ENCODE peak calls at places on chromosomes 2 and 18, in seven cellular contexts. I, K, F, O, A, E and Y are unnamed samples.

GRCh38 chr2:102142829-102143449 is 393 bp downstream of the IL1R1 start:
- DNase-seq in F (no peak), E (no peak), A (no peak), I (peak), O (no peak), K (no peak), Y (no peak)

GRCh38 chr2:24509840-24510239 is 18.8 kb downstream of the NCOA1 start:
- DNase-seq in I (no peak), O (no peak), E (no peak), K (peak), F (no peak), A (no peak), Y (no peak)

GRCh38 chr2:226791487-226792081 is 8.0 kb downstream of the IRS1 start:
- DNase-seq in F (peak), A (peak), K (peak), O (peak), E (peak), I (peak), Y (peak)

GRCh38 chr18:9058426-9058825 is 44.1 kb upstream of the NDUFV2 start:
- DNase-seq in A (no peak), O (no peak), I (no peak), F (no peak), E (no peak), K (no peak), Y (no peak)

GRCh38 chr2:70870790-70871189 is 35.2 kb upstream of the CD207 start:
- DNase-seq in F (no peak), K (no peak), A (no peak), I (no peak), E (no peak), O (no peak), Y (no peak)

GRCh38 chr2:40168032-40168431 is 283.9 kb downstream of the SLC8A1 start:
- DNase-seq in K (no peak), F (no peak), I (no peak), A (no peak), O (no peak), E (no peak), Y (no peak)

GRCh38 chr18:59325965-59326364 is 7.5 kb upstream of the CPLX4 start:
- DNase-seq in K (no peak), O (no peak), I (no peak), F (no peak), E (no peak), A (no peak), Y (no peak)

GRCh38 chr2:112156152-112156986 is 18.2 kb downstream of the FBLN7 start:
- DNase-seq in K (no peak), F (no peak), E (no peak), O (peak), I (peak), A (peak), Y (peak)

GRCh38 chr2:150403457-150403856 is 84.0 kb downstream of the RND3 start:
- DNase-seq in E (no peak), K (peak), F (no peak), A (no peak), I (no peak), O (no peak), Y (no peak)

GRCh38 chr18:5238371-5238758 is 41.3 kb upstream of the AKAIN1 start:
- DNase-seq in F (no peak), A (peak), E (peak), K (peak), O (peak), I (peak), Y (peak)

GRCh38 chr18:33495278-33495677 is 54.8 kb upstream of the CCDC178 start:
- DNase-seq in K (peak), F (peak), E (no peak), I (peak), O (no peak), A (no peak), Y (no peak)

GRCh38 chr2:26652361-26653041 is 11.3 kb upstream of the CIB4 start:
- DNase-seq in I (peak), F (no peak), E (no peak), K (no peak), O (no peak), A (no peak), Y (no peak)

GRCh38 chr2:8457092-8457481 is 224.8 kb upstream of the ID2 start:
- DNase-seq in O (peak), K (no peak), F (no peak), I (no peak), E (peak), A (no peak), Y (no peak)